ENCODE peak calls at places on chromosome 3, in five cellular contexts. E, S, X, D and V are unnamed samples. For H3K4me1, the result is how much of the 10 kb centered on the place peaks cover.

GRCh38 chr3:81173514-81173913 is 587.9 kb downstream of the GBE1 start:
- DNase-seq in E (peak), S (no peak), X (peak), D (no peak), V (no peak)

GRCh38 chr3:43405888-43406636 is 119.7 kb downstream of the SNRK start:
- DNase-seq in E (no peak), S (no peak), X (peak), D (no peak), V (no peak)

GRCh38 chr3:126306397-126306796 is 50.8 kb downstream of the KLF15 start:
- DNase-seq in E (no peak), S (no peak), X (no peak), D (no peak), V (no peak)

GRCh38 chr3:14431556-14431927 is 29.1 kb downstream of the SLC6A6 start:
- DNase-seq in E (no peak), S (no peak), X (no peak), D (no peak), V (no peak)

GRCh38 chr3:142279965-142280590 is 54.7 kb upstream of the GK5 start:
- DNase-seq in E (peak), S (peak), X (peak), D (peak), V (no peak)

GRCh38 chr3:126749547-126749875 is 45.5 kb downstream of the CHCHD6 start:
- DNase-seq in E (no peak), S (no peak), X (no peak), D (no peak), V (no peak)

GRCh38 chr3:123876858-123877257 is 7.3 kb downstream of the MYLK start:
- DNase-seq in E (no peak), S (no peak), X (no peak), D (no peak), V (no peak)

GRCh38 chr3:42500909-42501308 is 1.5 kb upstream of the VIPR1 start:
- DNase-seq in E (no peak), S (no peak), X (no peak), D (no peak), V (no peak)

GRCh38 chr3:49027634-49028033 is 1.6 kb downstream of the IMPDH2 start:
- DNase-seq in E (no peak), S (no peak), X (no peak), D (no peak), V (no peak)

GRCh38 chr3:25982756-25983155 is 192.9 kb downstream of the OXSM start:
- DNase-seq in E (no peak), S (no peak), X (no peak), D (no peak), V (no peak)

GRCh38 chr3:76097588-76097975 is 312.2 kb upstream of the ZNF717 start:
- DNase-seq in E (no peak), S (no peak), X (peak), D (no peak), V (no peak)

GRCh38 chr3:100463002-100463401 is 29.4 kb upstream of the TMEM45A start:
- DNase-seq in E (no peak), S (no peak), X (peak), D (peak), V (no peak)

GRCh38 chr3:106609666-106610301 is 741.0 kb upstream of the CBLB start:
- DNase-seq in E (peak), S (peak), X (peak), D (peak), V (no peak)

GRCh38 chr3:31911643-31912042 is 69.4 kb downstream of the OSBPL10 start:
- DNase-seq in E (no peak), S (no peak), X (no peak), D (no peak), V (no peak)

GRCh38 chr3:194512895-194513601 is 26.2 kb upstream of the ATP13A3 start:
- DNase-seq in E (no peak), S (no peak), X (no peak), D (no peak), V (peak)

GRCh38 chr3:125057186-125057850 is 1.5 kb upstream of the HEG1 start:
- DNase-seq in E (no peak), S (no peak), X (peak), D (no peak), V (no peak)

GRCh38 chr3:101484805-101485620 is 28.0 kb downstream of the SENP7 start:
- DNase-seq in E (no peak), S (no peak), X (peak), D (no peak), V (no peak)

GRCh38 chr3:183845608-183846288 is 20.4 kb upstream of the MAP6D1 start:
- DNase-seq in E (no peak), S (no peak), X (peak), D (no peak), V (no peak)

GRCh38 chr3:74442683-74443082 is 171.8 kb downstream of the CNTN3 start:
- DNase-seq in E (no peak), S (no peak), X (no peak), D (no peak), V (no peak)

GRCh38 chr3:63328386-63328785 is 50.3 kb downstream of the SYNPR start:
- DNase-seq in E (no peak), S (no peak), X (peak), D (no peak), V (no peak)

GRCh38 chr3:143736205-143736604 is 112.1 kb downstream of the SLC9A9 start:
- DNase-seq in E (no peak), S (no peak), X (peak), D (no peak), V (no peak)

GRCh38 chr3:42755681-42756578 is 17.1 kb downstream of the CCDC13 start:
- DNase-seq in E (peak), S (no peak), X (peak), D (no peak), V (no peak)

GRCh38 chr3:129312671-129313414 is 34.2 kb downstream of the HMCES start:
- DNase-seq in E (no peak), S (peak), X (no peak), D (no peak), V (no peak)

GRCh38 chr3:143786229-143787199 is 61.8 kb downstream of the SLC9A9 start:
- DNase-seq in E (no peak), S (no peak), X (peak), D (no peak), V (no peak)

GRCh38 chr3:17288839-17289399 is 404.2 kb downstream of the PLCL2 start:
- DNase-seq in E (no peak), S (no peak), X (no peak), D (no peak), V (peak)

GRCh38 chr3:27043328-27043956 is 325.7 kb downstream of the NEK10 start:
- DNase-seq in E (no peak), S (no peak), X (no peak), D (no peak), V (no peak)

GRCh38 chr3:71389911-71390573 is 193.5 kb downstream of the FOXP1 start:
- DNase-seq in E (peak), S (peak), X (peak), D (no peak), V (no peak)

GRCh38 chr3:117665311-117665710 is 955.7 kb downstream of the TUSC7 start:
- DNase-seq in E (no peak), S (peak), X (no peak), D (no peak), V (peak)

GRCh38 chr3:69197922-69198540 is 75.6 kb upstream of the LMOD3 start:
- DNase-seq in E (no peak), S (peak), X (no peak), D (no peak), V (no peak)

GRCh38 chr3:128587391-128587790 is 63.2 kb downstream of the RPN1 start:
- DNase-seq in E (no peak), S (no peak), X (no peak), D (no peak), V (no peak)

GRCh38 chr3:122458992-122459391 is 43.1 kb upstream of the WDR5B start:
- DNase-seq in E (no peak), S (no peak), X (peak), D (peak), V (no peak)

GRCh38 chr3:190092250-190092649 is 28.4 kb downstream of the P3H2 start:
- DNase-seq in E (no peak), S (no peak), X (peak), D (no peak), V (no peak)

GRCh38 chr3:117006123-117006522 is 296.5 kb downstream of the TUSC7 start:
- DNase-seq in E (no peak), S (no peak), X (no peak), D (no peak), V (no peak)

GRCh38 chr3:10772230-10773161 is 43.5 kb upstream of the SLC6A11 start:
- DNase-seq in E (peak), S (no peak), X (peak), D (no peak), V (no peak)

GRCh38 chr3:38566215-38566528 is 70.0 kb downstream of the EXOG start:
- DNase-seq in E (peak), S (no peak), X (no peak), D (no peak), V (peak)

GRCh38 chr3:4722103-4722502 is 229.0 kb downstream of the ITPR1 start:
- DNase-seq in E (no peak), S (peak), X (peak), D (peak), V (no peak)

DNA sequence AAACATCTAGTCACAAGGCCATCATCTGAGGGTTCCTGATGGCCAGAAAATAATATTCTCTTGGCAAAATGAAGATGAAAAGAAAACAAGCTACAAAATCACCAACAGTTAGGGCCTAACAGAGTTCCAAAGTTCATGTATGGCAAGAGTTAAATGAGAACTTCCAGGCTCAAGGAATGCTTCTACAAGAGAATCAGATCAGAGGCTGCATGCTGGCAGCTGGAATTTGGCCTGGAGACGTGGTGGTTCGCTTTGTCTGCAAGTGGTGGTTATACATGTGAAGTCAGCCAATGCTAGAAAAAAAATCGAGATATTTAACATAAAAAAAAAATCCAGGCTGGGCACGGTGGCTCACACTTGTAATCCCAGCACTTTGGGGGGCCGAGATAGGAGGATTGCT is 5.6 kb downstream of the SIAH2 start:
- DNase-seq in E (no peak), S (no peak), X (no peak), D (no peak), V (no peak)
- H3K4me1 ChIP-seq in E (under half), S (under half), X (under half), D (under half), V (under half)

GRCh38 chr3:12288466-12289129 is at the start of gene PPARG:
- DNase-seq in E (peak), S (no peak), X (peak), D (peak), V (peak)
- H3K9ac ChIP-seq in E (no peak), S (no peak), X (peak), D (peak), V (peak)

GRCh38 chr3:52685285-52685704 is 418 bp downstream of the PBRM1 start:
- DNase-seq in E (peak), S (peak), X (peak), D (peak), V (peak)
- H3K4me1 ChIP-seq in E (under half), S (under half), X (under half), D (under half), V (under half)

GRCh38 chr3:181755959-181756358 is 44.2 kb downstream of the SOX2 start:
- DNase-seq in E (no peak), S (no peak), X (no peak), D (no peak), V (no peak)
- H3K9ac ChIP-seq in E (no peak), S (no peak), X (no peak), D (no peak), V (no peak)

GRCh38 chr3:171970301-171970788 is 69.0 kb upstream of the FNDC3B start:
- DNase-seq in E (no peak), S (no peak), X (peak), D (no peak), V (no peak)

GRCh38 chr3:171966533-171967136 is 72.7 kb upstream of the FNDC3B start:
- DNase-seq in E (no peak), S (no peak), X (peak), D (no peak), V (no peak)

GRCh38 chr3:171965088-171965712 is 74.2 kb upstream of the FNDC3B start:
- DNase-seq in E (no peak), S (no peak), X (no peak), D (no peak), V (no peak)

GRCh38 chr3:171967137-171967783 is 72.1 kb upstream of the FNDC3B start:
- DNase-seq in E (no peak), S (no peak), X (peak), D (peak), V (no peak)

GRCh38 chr3:171967932-171968678 is 71.3 kb upstream of the FNDC3B start:
- DNase-seq in E (no peak), S (no peak), X (peak), D (no peak), V (peak)
- H3K4me1 ChIP-seq in E (under half), S (under half), X (under half), D (under half), V (under half)

DNA sequence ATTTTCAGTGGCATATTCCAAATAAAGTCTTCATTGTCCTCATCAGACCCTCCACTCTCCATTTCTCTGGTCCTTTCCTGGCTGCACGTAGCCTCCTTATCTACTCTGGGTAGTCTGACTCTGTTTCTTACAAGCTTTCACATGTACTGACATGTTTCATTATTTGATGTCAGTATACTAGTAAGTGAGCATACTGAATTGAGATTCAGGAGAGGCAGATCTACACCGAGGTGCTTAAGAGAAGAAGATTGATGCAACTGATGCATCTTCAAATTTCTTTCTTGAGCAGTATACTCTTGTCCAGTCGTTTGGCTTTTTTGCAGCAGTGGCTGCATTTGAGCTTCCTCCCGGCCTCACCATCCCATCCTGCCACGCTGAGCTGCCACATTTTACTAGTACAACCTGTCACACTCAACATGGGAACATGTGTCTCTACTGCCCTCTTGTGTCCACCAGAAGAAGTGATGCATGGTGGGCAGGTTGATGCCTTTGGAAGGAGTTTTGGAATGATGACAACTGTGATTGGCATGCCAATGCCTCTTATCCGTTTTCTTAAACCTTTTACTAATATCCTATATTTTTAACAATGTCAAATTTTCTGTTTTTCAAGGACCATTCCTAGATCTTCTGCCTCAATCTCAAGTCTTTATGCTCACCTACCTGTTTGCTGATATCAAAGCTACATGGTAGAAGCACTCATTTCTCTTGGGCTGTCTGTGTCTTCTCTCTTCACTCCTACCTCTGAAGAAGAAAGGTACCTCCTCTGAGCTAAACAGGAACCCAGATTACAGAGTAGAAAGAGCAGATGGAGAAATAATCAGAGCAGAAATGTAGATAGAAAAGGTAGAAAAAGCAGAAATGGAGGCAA is 38.7 kb downstream of the GUCA1C start:
- DNase-seq in E (peak), S (peak), X (peak), D (peak), V (no peak)
- H3K9ac ChIP-seq in E (no peak), S (no peak), X (no peak), D (no peak), V (no peak)

GRCh38 chr3:152289708-152290107 is 21.0 kb downstream of the MBNL1 start:
- DNase-seq in E (no peak), S (no peak), X (peak), D (no peak), V (no peak)

GRCh38 chr3:152291649-152292066 is 22.9 kb downstream of the MBNL1 start:
- DNase-seq in E (no peak), S (no peak), X (no peak), D (no peak), V (no peak)

GRCh38 chr3:152292367-152292766 is 23.6 kb downstream of the MBNL1 start:
- DNase-seq in E (no peak), S (no peak), X (peak), D (no peak), V (no peak)

GRCh38 chr3:152291238-152291637 is 22.5 kb downstream of the MBNL1 start:
- DNase-seq in E (no peak), S (no peak), X (no peak), D (no peak), V (no peak)

DNA sequence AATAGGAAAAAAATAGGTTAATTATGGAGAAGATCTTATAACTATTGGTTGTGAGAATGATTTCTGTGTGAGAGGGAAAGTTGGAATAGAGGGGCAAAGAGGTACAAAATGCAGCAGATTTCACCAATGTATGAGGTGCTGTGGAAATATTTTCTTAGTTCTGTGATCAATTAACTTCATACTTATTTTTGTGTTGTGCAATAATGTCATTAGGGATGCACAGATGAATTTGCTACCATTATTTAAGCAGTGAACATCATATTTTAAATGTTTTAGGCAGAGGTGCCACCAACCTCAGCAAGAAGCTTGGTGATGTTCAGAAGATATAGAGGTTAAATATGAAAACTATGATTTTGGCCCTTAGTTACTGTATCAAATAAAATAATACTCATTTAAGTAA is 21.6 kb downstream of the MBNL1 start:
- DNase-seq in E (no peak), S (no peak), X (no peak), D (no peak), V (no peak)
- H3K4me1 ChIP-seq in E (under half), S (half or more), X (half or more), D (under half), V (under half)

GRCh38 chr3:16146015-16146730 is 28.3 kb upstream of the GALNT15 start:
- DNase-seq in E (no peak), S (no peak), X (no peak), D (no peak), V (no peak)

GRCh38 chr3:16142350-16143050 is 32.0 kb upstream of the GALNT15 start:
- DNase-seq in E (no peak), S (no peak), X (no peak), D (no peak), V (no peak)

GRCh38 chr3:16140894-16141285 is 33.6 kb upstream of the GALNT15 start:
- DNase-seq in E (no peak), S (no peak), X (no peak), D (no peak), V (no peak)

GRCh38 chr3:16145176-16145575 is 29.3 kb upstream of the GALNT15 start:
- DNase-seq in E (no peak), S (no peak), X (no peak), D (no peak), V (no peak)

GRCh38 chr3:16143870-16144568 is 30.5 kb upstream of the GALNT15 start:
- DNase-seq in E (no peak), S (no peak), X (no peak), D (no peak), V (no peak)
- H3K9ac ChIP-seq in E (no peak), S (no peak), X (no peak), D (no peak), V (no peak)

GRCh38 chr3:140552403-140552802 is 125.5 kb upstream of the TRIM42 start:
- DNase-seq in E (no peak), S (no peak), X (no peak), D (no peak), V (no peak)

GRCh38 chr3:140541975-140542653 is 135.8 kb upstream of the TRIM42 start:
- DNase-seq in E (no peak), S (no peak), X (no peak), D (no peak), V (no peak)

GRCh38 chr3:140545756-140546155 is 132.1 kb upstream of the TRIM42 start:
- DNase-seq in E (no peak), S (no peak), X (no peak), D (no peak), V (no peak)

GRCh38 chr3:140545197-140545596 is 132.7 kb upstream of the TRIM42 start:
- DNase-seq in E (no peak), S (no peak), X (no peak), D (no peak), V (no peak)

GRCh38 chr3:140546649-140547048 is 131.2 kb upstream of the TRIM42 start:
- DNase-seq in E (no peak), S (no peak), X (no peak), D (no peak), V (no peak)
- H3K4me1 ChIP-seq in E (under half), S (under half), X (under half), D (under half), V (under half)